ENCODE peak calls at places on chromosomes 3 and 15, in four cellular contexts. One of them, this sample, is unnamed.

GRCh38 chr3:187022403-187023029 is 92.2 kb downstream of the ST6GAL1 start:
- DNase-seq in mucosa of descending colon: no peak
- DNase-seq in right atrium auricular region: no peak
- DNase-seq in H9: no peak
- DNase-seq in this sample: no peak

GRCh38 chr3:30331519-30331918 is 274.9 kb upstream of the TGFBR2 start:
- DNase-seq in mucosa of descending colon: no peak
- DNase-seq in right atrium auricular region: no peak
- DNase-seq in H9: no peak
- DNase-seq in this sample: no peak

GRCh38 chr3:27290760-27291159 is 78.4 kb downstream of the NEK10 start:
- DNase-seq in mucosa of descending colon: no peak
- DNase-seq in right atrium auricular region: no peak
- DNase-seq in H9: no peak
- DNase-seq in this sample: no peak

GRCh38 chr3:122754867-122755835 is 38.5 kb downstream of the HSPBAP1 start:
- DNase-seq in mucosa of descending colon: no peak
- DNase-seq in right atrium auricular region: no peak
- DNase-seq in H9: peak; percentile 70
- DNase-seq in this sample: no peak

GRCh38 chr3:137304313-137305056 is 346.7 kb downstream of the IL20RB start:
- DNase-seq in mucosa of descending colon: no peak
- DNase-seq in H9: peak; percentile 41
- DNase-seq in right atrium auricular region: no peak
- DNase-seq in this sample: no peak

GRCh38 chr15:77892335-77892734 is 185.2 kb downstream of the TBC1D2B start:
- DNase-seq in H9: no peak
- DNase-seq in right atrium auricular region: no peak
- DNase-seq in mucosa of descending colon: no peak
- DNase-seq in this sample: no peak

GRCh38 chr15:56631765-56632164 is 101.5 kb downstream of the ZNF280D start:
- DNase-seq in mucosa of descending colon: no peak
- DNase-seq in H9: no peak
- DNase-seq in right atrium auricular region: no peak
- DNase-seq in this sample: no peak

GRCh38 chr3:54870423-54870822 is 57.4 kb downstream of the LRTM1 start:
- DNase-seq in right atrium auricular region: no peak
- DNase-seq in mucosa of descending colon: no peak
- DNase-seq in H9: no peak
- DNase-seq in this sample: no peak

GRCh38 chr3:15535757-15536156 is 14.3 kb upstream of the COLQ start:
- DNase-seq in mucosa of descending colon: no peak
- DNase-seq in right atrium auricular region: no peak
- DNase-seq in H9: no peak
- DNase-seq in this sample: peak; percentile 23

GRCh38 chr15:31468911-31469800 is 142.5 kb downstream of the KLF13 start:
- DNase-seq in mucosa of descending colon: no peak
- DNase-seq in right atrium auricular region: peak; percentile 11
- DNase-seq in H9: no peak
- DNase-seq in this sample: peak; percentile 73

GRCh38 chr15:60635507-60636352 is 156.8 kb upstream of the ICE2 start:
- DNase-seq in mucosa of descending colon: no peak
- DNase-seq in H9: no peak
- DNase-seq in right atrium auricular region: no peak
- DNase-seq in this sample: no peak

GRCh38 chr3:52093751-52094525 is 37.6 kb upstream of the DUSP7 start:
- DNase-seq in right atrium auricular region: no peak
- DNase-seq in H9: no peak
- DNase-seq in mucosa of descending colon: peak; percentile 12
- DNase-seq in this sample: no peak

GRCh38 chr3:182568206-182568605 is 225.1 kb upstream of the ATP11B start:
- DNase-seq in mucosa of descending colon: no peak
- DNase-seq in H9: no peak
- DNase-seq in right atrium auricular region: no peak
- DNase-seq in this sample: no peak

GRCh38 chr3:167882057-167882667 is 146.6 kb downstream of the SERPINI1 start:
- DNase-seq in mucosa of descending colon: no peak
- DNase-seq in right atrium auricular region: no peak
- DNase-seq in H9: no peak
- DNase-seq in this sample: no peak

GRCh38 chr15:25787855-25788521 is 75.1 kb downstream of the ATP10A start:
- DNase-seq in H9: no peak
- DNase-seq in right atrium auricular region: peak; percentile 78
- DNase-seq in mucosa of descending colon: no peak
- DNase-seq in this sample: no peak

GRCh38 chr15:63514533-63514943 is 10.1 kb downstream of the USP3 start:
- DNase-seq in H9: no peak
- DNase-seq in mucosa of descending colon: no peak
- DNase-seq in right atrium auricular region: no peak
- DNase-seq in this sample: no peak

GRCh38 chr3:173096994-173097785 is 43.8 kb downstream of the SPATA16 start:
- DNase-seq in right atrium auricular region: no peak
- DNase-seq in mucosa of descending colon: no peak
- DNase-seq in H9: no peak
- DNase-seq in this sample: no peak

GRCh38 chr3:190265795-190266194 is 56.5 kb downstream of the CLDN1 start:
- DNase-seq in right atrium auricular region: no peak
- DNase-seq in mucosa of descending colon: no peak
- DNase-seq in H9: no peak
- DNase-seq in this sample: no peak

GRCh38 chr15:90523373-90523772 is 6.3 kb upstream of the CRTC3 start:
- DNase-seq in mucosa of descending colon: no peak
- DNase-seq in right atrium auricular region: no peak
- DNase-seq in H9: no peak
- DNase-seq in this sample: no peak

GRCh38 chr15:47334805-47335204 is 382.5 kb upstream of the SEMA6D start:
- DNase-seq in H9: no peak
- DNase-seq in mucosa of descending colon: no peak
- DNase-seq in right atrium auricular region: no peak
- DNase-seq in this sample: no peak

GRCh38 chr3:195241592-195242355 is 29.2 kb downstream of the XXYLT1 start:
- DNase-seq in mucosa of descending colon: no peak
- DNase-seq in H9: no peak
- DNase-seq in right atrium auricular region: peak; percentile 30
- DNase-seq in this sample: peak; percentile 65

GRCh38 chr15:37678124-37678523 is 256.3 kb upstream of the TMCO5A start:
- DNase-seq in mucosa of descending colon: no peak
- DNase-seq in right atrium auricular region: no peak
- DNase-seq in H9: peak; percentile 32
- DNase-seq in this sample: no peak

GRCh38 chr15:89801471-89802205 is 13.0 kb downstream of the ANPEP start:
- DNase-seq in H9: no peak
- DNase-seq in mucosa of descending colon: peak; percentile 17
- DNase-seq in right atrium auricular region: no peak
- DNase-seq in this sample: no peak

GRCh38 chr15:29518442-29518841 is 248.8 kb upstream of the NSMCE3 start:
- DNase-seq in right atrium auricular region: no peak
- DNase-seq in mucosa of descending colon: no peak
- DNase-seq in H9: no peak
- DNase-seq in this sample: no peak

GRCh38 chr3:66158933-66159332 is 61.9 kb upstream of the SLC25A26 start:
- DNase-seq in right atrium auricular region: no peak
- DNase-seq in mucosa of descending colon: no peak
- DNase-seq in H9: no peak
- DNase-seq in this sample: no peak

GRCh38 chr3:31981206-31982181 is at the start of the genes OSBPL10 and ZNF860:
- DNase-seq in H9: peak; percentile 80
- DNase-seq in right atrium auricular region: peak; percentile 87
- DNase-seq in mucosa of descending colon: peak; percentile 92
- DNase-seq in this sample: peak; percentile 94

GRCh38 chr3:25511972-25512721 is 84.1 kb downstream of the RARB start:
- DNase-seq in right atrium auricular region: no peak
- DNase-seq in mucosa of descending colon: no peak
- DNase-seq in H9: no peak
- DNase-seq in this sample: no peak

GRCh38 chr15:98655732-98656131 is 7.4 kb downstream of the IGF1R start:
- DNase-seq in mucosa of descending colon: no peak
- DNase-seq in H9: no peak
- DNase-seq in right atrium auricular region: no peak
- DNase-seq in this sample: no peak

GRCh38 chr3:106758459-106758858 is 618.8 kb upstream of the CCDC54 start:
- DNase-seq in mucosa of descending colon: no peak
- DNase-seq in right atrium auricular region: no peak
- DNase-seq in H9: no peak
- DNase-seq in this sample: no peak

GRCh38 chr15:66178531-66178910 is 75.0 kb downstream of the MEGF11 start:
- DNase-seq in H9: peak; percentile 71
- DNase-seq in right atrium auricular region: no peak
- DNase-seq in mucosa of descending colon: no peak
- DNase-seq in this sample: no peak

GRCh38 chr3:18725668-18726407 is 300.7 kb upstream of the SATB1 start:
- DNase-seq in right atrium auricular region: no peak
- DNase-seq in mucosa of descending colon: no peak
- DNase-seq in H9: no peak
- DNase-seq in this sample: no peak

GRCh38 chr15:77482570-77482969 is 61.9 kb downstream of the HMG20A start:
- DNase-seq in mucosa of descending colon: no peak
- DNase-seq in H9: no peak
- DNase-seq in right atrium auricular region: no peak
- DNase-seq in this sample: no peak

GRCh38 chr15:96327155-96327741 is 3.3 kb upstream of the NR2F2 start:
- DNase-seq in right atrium auricular region: no peak
- DNase-seq in H9: peak; percentile 33
- DNase-seq in mucosa of descending colon: no peak
- DNase-seq in this sample: no peak

GRCh38 chr15:30859091-30859874 is 44.4 kb upstream of the FAN1 start:
- DNase-seq in mucosa of descending colon: no peak
- DNase-seq in H9: no peak
- DNase-seq in right atrium auricular region: no peak
- DNase-seq in this sample: no peak

GRCh38 chr3:112333386-112334334 is 704 bp downstream of the CD200 start:
- DNase-seq in right atrium auricular region: no peak
- DNase-seq in mucosa of descending colon: peak; percentile 42
- DNase-seq in H9: peak; percentile 66
- DNase-seq in this sample: no peak

GRCh38 chr3:193701896-193702644 is 109.1 kb downstream of the OPA1 start:
- DNase-seq in right atrium auricular region: no peak
- DNase-seq in mucosa of descending colon: no peak
- DNase-seq in H9: no peak
- DNase-seq in this sample: no peak

DNA sequence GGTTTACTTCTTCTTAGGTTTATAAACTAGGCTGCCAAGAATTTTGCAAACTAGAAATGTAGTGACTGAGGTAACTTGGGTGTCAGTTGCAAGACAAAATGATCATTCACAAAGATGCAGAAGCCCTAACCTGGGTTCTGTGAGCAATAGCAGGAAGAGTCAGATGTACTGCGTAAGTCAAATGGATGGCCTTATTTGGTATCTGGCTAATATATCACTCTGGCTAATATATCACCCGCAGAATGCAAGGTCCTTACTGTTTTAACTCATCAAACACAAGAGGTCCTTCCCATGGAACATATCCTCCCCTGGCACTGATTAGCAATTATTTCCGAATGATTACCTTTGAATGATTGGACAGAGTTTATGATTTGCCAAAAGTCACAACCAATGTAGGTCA is 37.4 kb downstream of the RBMS3 start:
- DNase-seq in mucosa of descending colon: no peak
- DNase-seq in H9: no peak
- DNase-seq in right atrium auricular region: no peak
- DNase-seq in this sample: no peak
- TF ChIP-seq CTCF in mucosa of descending colon: no peak
- TF ChIP-seq CTCF in H9: no peak
- TF ChIP-seq CTCF in right atrium auricular region: no peak
- TF ChIP-seq CTCF in this sample: no peak

GRCh38 chr3:12710062-12710461 is 46.1 kb upstream of the RAF1 start:
- DNase-seq in H9: no peak
- DNase-seq in right atrium auricular region: no peak
- DNase-seq in mucosa of descending colon: no peak
- DNase-seq in this sample: no peak

GRCh38 chr3:12709334-12709733 is 45.4 kb upstream of the RAF1 start:
- DNase-seq in mucosa of descending colon: no peak
- DNase-seq in right atrium auricular region: no peak
- DNase-seq in H9: no peak
- DNase-seq in this sample: no peak

GRCh38 chr3:12707425-12707824 is 43.5 kb upstream of the RAF1 start:
- DNase-seq in right atrium auricular region: no peak
- DNase-seq in mucosa of descending colon: no peak
- DNase-seq in H9: no peak
- DNase-seq in this sample: no peak

GRCh38 chr3:12706504-12707253 is 42.8 kb upstream of the RAF1 start:
- DNase-seq in mucosa of descending colon: peak; percentile 54
- DNase-seq in H9: peak; percentile 90
- DNase-seq in right atrium auricular region: peak; percentile 70
- DNase-seq in this sample: no peak

DNA sequence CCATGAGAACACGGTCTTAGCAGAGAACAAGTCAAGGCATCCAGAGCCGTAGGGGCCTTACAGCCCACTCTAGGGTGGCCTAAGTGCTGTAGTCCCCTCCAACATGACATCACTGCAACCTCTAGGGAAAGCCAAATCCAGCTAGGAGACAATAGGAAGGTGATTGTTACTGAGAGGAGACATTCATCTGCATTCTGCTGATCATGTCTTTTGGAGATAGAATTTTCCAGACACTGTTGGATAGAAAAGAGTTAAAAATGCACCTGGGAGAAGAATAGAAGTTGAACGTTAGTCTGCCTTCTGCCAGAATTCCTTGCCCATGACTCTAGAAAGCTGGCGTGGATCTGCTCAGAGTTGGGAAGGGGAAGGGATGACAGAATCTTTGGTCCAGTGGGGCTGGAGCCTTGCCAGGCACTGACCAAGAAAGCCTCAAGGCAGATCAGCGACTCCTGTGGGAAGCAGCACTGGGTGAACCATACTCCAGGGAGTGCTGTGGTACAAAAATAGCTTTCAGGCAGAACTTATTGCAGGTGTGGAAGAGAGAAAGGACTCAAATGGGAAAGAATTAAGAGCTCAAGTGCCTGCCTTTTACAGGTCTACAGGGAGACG is 44.8 kb upstream of the RAF1 start:
- DNase-seq in mucosa of descending colon: no peak
- DNase-seq in H9: no peak
- DNase-seq in right atrium auricular region: no peak
- DNase-seq in this sample: peak; percentile 88
- TF ChIP-seq CTCF in mucosa of descending colon: no peak
- TF ChIP-seq CTCF in H9: no peak
- TF ChIP-seq CTCF in right atrium auricular region: no peak
- TF ChIP-seq CTCF in this sample: peak; percentile 27

DNA sequence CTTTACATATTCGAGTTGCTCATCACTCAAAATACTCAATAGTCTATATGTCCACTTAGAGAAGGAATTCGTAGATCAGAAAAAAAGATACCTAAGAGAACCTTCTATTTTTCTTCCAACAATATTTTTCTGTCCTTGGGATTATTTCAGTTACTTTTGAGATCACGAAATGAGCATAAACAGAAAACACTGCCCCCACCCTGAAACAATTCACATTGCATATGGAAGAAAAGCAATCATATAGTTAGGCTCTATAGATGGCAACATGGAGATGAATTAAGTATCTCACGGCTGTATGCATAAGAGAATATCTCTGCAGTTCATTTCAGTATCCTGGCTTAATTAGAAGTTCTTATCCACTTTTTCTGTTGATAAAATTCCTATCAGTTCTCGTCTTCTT is 391.1 kb downstream of the FGF12 start:
- DNase-seq in H9: no peak
- DNase-seq in right atrium auricular region: no peak
- DNase-seq in mucosa of descending colon: no peak
- DNase-seq in this sample: no peak
- TF ChIP-seq CTCF in H9: peak; percentile 47
- TF ChIP-seq CTCF in right atrium auricular region: peak; percentile 27
- TF ChIP-seq CTCF in mucosa of descending colon: no peak
- TF ChIP-seq CTCF in this sample: no peak

GRCh38 chr15:74839526-74840395 is 3.2 kb downstream of the ULK3 start:
- DNase-seq in right atrium auricular region: no peak
- DNase-seq in mucosa of descending colon: no peak
- DNase-seq in H9: peak; percentile 66
- DNase-seq in this sample: no peak
- TF ChIP-seq CTCF in right atrium auricular region: no peak
- TF ChIP-seq CTCF in mucosa of descending colon: no peak
- TF ChIP-seq CTCF in H9: peak; percentile 48
- TF ChIP-seq CTCF in this sample: no peak

This sample was measured in osteocyte.